ENCODE peak calls at places on chromosomes 6 and 20, in five cellular contexts. One of them, this sample, is unnamed.

GRCh38 chr6:17101422-17102257 is at the start of gene STMND1:
- DNase-seq in thyroid gland: peak
- DNase-seq in testis: peak
- DNase-seq in IMR-90: peak
- DNase-seq in HCT116: no peak
- DNase-seq in this sample: no peak

GRCh38 chr6:158039178-158039557 is 57.5 kb downstream of the SYNJ2 start:
- DNase-seq in IMR-90: peak
- DNase-seq in HCT116: no peak
- DNase-seq in testis: no peak
- DNase-seq in thyroid gland: no peak
- DNase-seq in this sample: peak

GRCh38 chr20:25090492-25091429 is 8.8 kb upstream of the VSX1 start:
- DNase-seq in thyroid gland: peak
- DNase-seq in testis: no peak
- DNase-seq in IMR-90: no peak
- DNase-seq in HCT116: no peak
- DNase-seq in this sample: no peak

GRCh38 chr20:42018979-42019378 is 400.8 kb upstream of the CHD6 start:
- DNase-seq in HCT116: no peak
- DNase-seq in testis: peak
- DNase-seq in IMR-90: no peak
- DNase-seq in thyroid gland: no peak
- DNase-seq in this sample: no peak

GRCh38 chr6:80769101-80769500 is 662.6 kb downstream of the BCKDHB start:
- DNase-seq in testis: no peak
- DNase-seq in thyroid gland: no peak
- DNase-seq in HCT116: no peak
- DNase-seq in IMR-90: peak
- DNase-seq in this sample: no peak

GRCh38 chr6:150201285-150201684 is 58.4 kb downstream of the PPP1R14C start:
- DNase-seq in HCT116: no peak
- DNase-seq in testis: no peak
- DNase-seq in thyroid gland: no peak
- DNase-seq in IMR-90: no peak
- DNase-seq in this sample: no peak

GRCh38 chr6:80522556-80522955 is 416.1 kb downstream of the BCKDHB start:
- DNase-seq in IMR-90: no peak
- DNase-seq in testis: no peak
- DNase-seq in thyroid gland: no peak
- DNase-seq in HCT116: no peak
- DNase-seq in this sample: no peak

GRCh38 chr6:31558631-31559500 is 11.5 kb downstream of the NFKBIL1 start:
- DNase-seq in testis: no peak
- DNase-seq in IMR-90: no peak
- DNase-seq in thyroid gland: no peak
- DNase-seq in HCT116: no peak
- DNase-seq in this sample: peak

GRCh38 chr6:29685718-29686326 is 4.9 kb upstream of the ZFP57 start:
- DNase-seq in thyroid gland: no peak
- DNase-seq in testis: no peak
- DNase-seq in IMR-90: no peak
- DNase-seq in HCT116: no peak
- DNase-seq in this sample: peak

GRCh38 chr20:44494681-44495080 is 19.0 kb downstream of the TTPAL start:
- DNase-seq in thyroid gland: no peak
- DNase-seq in HCT116: no peak
- DNase-seq in IMR-90: no peak
- DNase-seq in testis: no peak
- DNase-seq in this sample: no peak

GRCh38 chr6:137823826-137824501 is 43.1 kb upstream of the TNFAIP3 start:
- DNase-seq in IMR-90: peak
- DNase-seq in HCT116: no peak
- DNase-seq in testis: peak
- DNase-seq in thyroid gland: peak
- DNase-seq in this sample: peak

GRCh38 chr6:30463242-30463641 is 26.1 kb upstream of the HLA-E start:
- DNase-seq in IMR-90: no peak
- DNase-seq in HCT116: no peak
- DNase-seq in thyroid gland: no peak
- DNase-seq in testis: no peak
- DNase-seq in this sample: no peak

GRCh38 chr20:4813076-4813838 is 91.5 kb downstream of the PRND start:
- DNase-seq in IMR-90: no peak
- DNase-seq in thyroid gland: no peak
- DNase-seq in testis: peak
- DNase-seq in HCT116: no peak
- DNase-seq in this sample: no peak

GRCh38 chr6:111481836-111482235 is 1.2 kb downstream of the REV3L start:
- DNase-seq in HCT116: no peak
- DNase-seq in thyroid gland: no peak
- DNase-seq in testis: no peak
- DNase-seq in IMR-90: peak
- DNase-seq in this sample: no peak

GRCh38 chr20:63740070-63740500 is 509 bp downstream of the SLC2A4RG start:
- DNase-seq in IMR-90: peak
- DNase-seq in thyroid gland: peak
- DNase-seq in testis: no peak
- DNase-seq in HCT116: no peak
- DNase-seq in this sample: peak

GRCh38 chr20:63703471-63703975 is 4.3 kb downstream of the ARFRP1 start:
- DNase-seq in testis: no peak
- DNase-seq in thyroid gland: no peak
- DNase-seq in IMR-90: no peak
- DNase-seq in HCT116: no peak
- DNase-seq in this sample: no peak

GRCh38 chr6:147787407-147787806 is 278.9 kb downstream of the SAMD5 start:
- DNase-seq in IMR-90: no peak
- DNase-seq in testis: no peak
- DNase-seq in HCT116: no peak
- DNase-seq in thyroid gland: no peak
- DNase-seq in this sample: no peak

GRCh38 chr20:10771435-10772140 is 97.8 kb upstream of the JAG1 start:
- DNase-seq in thyroid gland: no peak
- DNase-seq in HCT116: no peak
- DNase-seq in IMR-90: peak
- DNase-seq in testis: no peak
- DNase-seq in this sample: no peak

GRCh38 chr6:127515794-127516675 is 3.1 kb downstream of the MTCL3 start:
- DNase-seq in thyroid gland: peak
- DNase-seq in HCT116: peak
- DNase-seq in IMR-90: peak
- DNase-seq in testis: peak
- DNase-seq in this sample: peak

GRCh38 chr6:105346052-105346451 is 56.8 kb downstream of the PREP start:
- DNase-seq in testis: no peak
- DNase-seq in thyroid gland: no peak
- DNase-seq in HCT116: no peak
- DNase-seq in IMR-90: peak
- DNase-seq in this sample: no peak

GRCh38 chr6:25138024-25138696 is 141.0 kb upstream of the CARMIL1 start:
- DNase-seq in thyroid gland: no peak
- DNase-seq in IMR-90: peak
- DNase-seq in testis: peak
- DNase-seq in HCT116: no peak
- DNase-seq in this sample: peak

GRCh38 chr6:134253681-134254080 is 64.2 kb downstream of the SGK1 start:
- DNase-seq in HCT116: no peak
- DNase-seq in thyroid gland: peak
- DNase-seq in IMR-90: peak
- DNase-seq in testis: peak
- DNase-seq in this sample: no peak

GRCh38 chr6:21634582-21634981 is 41.0 kb downstream of the SOX4 start:
- DNase-seq in thyroid gland: no peak
- DNase-seq in HCT116: no peak
- DNase-seq in testis: no peak
- DNase-seq in IMR-90: peak
- DNase-seq in this sample: no peak

GRCh38 chr6:143513410-143513809 is 1.9 kb upstream of the FUCA2 start:
- DNase-seq in HCT116: no peak
- DNase-seq in thyroid gland: peak
- DNase-seq in IMR-90: no peak
- DNase-seq in testis: peak
- DNase-seq in this sample: peak

GRCh38 chr6:131387706-131388455 is 185.1 kb upstream of the ARG1 start:
- DNase-seq in HCT116: no peak
- DNase-seq in testis: no peak
- DNase-seq in thyroid gland: no peak
- DNase-seq in IMR-90: no peak
- DNase-seq in this sample: no peak

GRCh38 chr20:48807586-48808381 is 20.0 kb downstream of the PREX1 start:
- DNase-seq in HCT116: no peak
- DNase-seq in thyroid gland: no peak
- DNase-seq in testis: peak
- DNase-seq in IMR-90: no peak
- DNase-seq in this sample: no peak

GRCh38 chr6:159097256-159097655 is 52.5 kb upstream of the TAGAP start:
- DNase-seq in testis: peak
- DNase-seq in IMR-90: no peak
- DNase-seq in thyroid gland: no peak
- DNase-seq in HCT116: no peak
- DNase-seq in this sample: no peak

GRCh38 chr6:156697224-156697623 is 80.0 kb upstream of the ARID1B start:
- DNase-seq in IMR-90: no peak
- DNase-seq in testis: no peak
- DNase-seq in HCT116: no peak
- DNase-seq in thyroid gland: no peak
- DNase-seq in this sample: no peak

GRCh38 chr20:58797371-58798050 is 53.2 kb downstream of the GNAS-AS1 start:
- DNase-seq in testis: no peak
- DNase-seq in HCT116: no peak
- DNase-seq in thyroid gland: no peak
- DNase-seq in IMR-90: no peak
- DNase-seq in this sample: no peak

GRCh38 chr20:53270792-53271375 is 298.7 kb downstream of the TSHZ2 start:
- DNase-seq in thyroid gland: no peak
- DNase-seq in HCT116: no peak
- DNase-seq in IMR-90: no peak
- DNase-seq in testis: no peak
- DNase-seq in this sample: no peak

GRCh38 chr20:53276143-53276542 is 304.0 kb downstream of the TSHZ2 start:
- DNase-seq in thyroid gland: peak
- DNase-seq in HCT116: no peak
- DNase-seq in testis: no peak
- DNase-seq in IMR-90: no peak
- DNase-seq in this sample: no peak

GRCh38 chr20:53274807-53275206 is 302.6 kb downstream of the TSHZ2 start:
- DNase-seq in testis: no peak
- DNase-seq in HCT116: no peak
- DNase-seq in thyroid gland: no peak
- DNase-seq in IMR-90: no peak
- DNase-seq in this sample: no peak

GRCh38 chr20:53278555-53278954 is 306.4 kb downstream of the TSHZ2 start:
- DNase-seq in IMR-90: no peak
- DNase-seq in testis: no peak
- DNase-seq in thyroid gland: no peak
- DNase-seq in HCT116: no peak
- DNase-seq in this sample: no peak

GRCh38 chr20:53274365-53274764 is 302.2 kb downstream of the TSHZ2 start:
- DNase-seq in testis: no peak
- DNase-seq in IMR-90: no peak
- DNase-seq in thyroid gland: no peak
- DNase-seq in HCT116: no peak
- DNase-seq in this sample: no peak
- TF ChIP-seq POLR2A in testis: no peak
- TF ChIP-seq POLR2A in IMR-90: no peak
- TF ChIP-seq POLR2A in thyroid gland: no peak
- TF ChIP-seq POLR2A in HCT116: no peak
- TF ChIP-seq POLR2A in this sample: no peak

GRCh38 chr20:50595433-50595895 is 85.3 kb downstream of the PTPN1 start:
- DNase-seq in HCT116: no peak
- DNase-seq in testis: no peak
- DNase-seq in thyroid gland: no peak
- DNase-seq in IMR-90: no peak
- DNase-seq in this sample: no peak
- TF ChIP-seq POLR2A in HCT116: no peak
- TF ChIP-seq POLR2A in testis: no peak
- TF ChIP-seq POLR2A in thyroid gland: no peak
- TF ChIP-seq POLR2A in IMR-90: no peak
- TF ChIP-seq POLR2A in this sample: no peak

DNA sequence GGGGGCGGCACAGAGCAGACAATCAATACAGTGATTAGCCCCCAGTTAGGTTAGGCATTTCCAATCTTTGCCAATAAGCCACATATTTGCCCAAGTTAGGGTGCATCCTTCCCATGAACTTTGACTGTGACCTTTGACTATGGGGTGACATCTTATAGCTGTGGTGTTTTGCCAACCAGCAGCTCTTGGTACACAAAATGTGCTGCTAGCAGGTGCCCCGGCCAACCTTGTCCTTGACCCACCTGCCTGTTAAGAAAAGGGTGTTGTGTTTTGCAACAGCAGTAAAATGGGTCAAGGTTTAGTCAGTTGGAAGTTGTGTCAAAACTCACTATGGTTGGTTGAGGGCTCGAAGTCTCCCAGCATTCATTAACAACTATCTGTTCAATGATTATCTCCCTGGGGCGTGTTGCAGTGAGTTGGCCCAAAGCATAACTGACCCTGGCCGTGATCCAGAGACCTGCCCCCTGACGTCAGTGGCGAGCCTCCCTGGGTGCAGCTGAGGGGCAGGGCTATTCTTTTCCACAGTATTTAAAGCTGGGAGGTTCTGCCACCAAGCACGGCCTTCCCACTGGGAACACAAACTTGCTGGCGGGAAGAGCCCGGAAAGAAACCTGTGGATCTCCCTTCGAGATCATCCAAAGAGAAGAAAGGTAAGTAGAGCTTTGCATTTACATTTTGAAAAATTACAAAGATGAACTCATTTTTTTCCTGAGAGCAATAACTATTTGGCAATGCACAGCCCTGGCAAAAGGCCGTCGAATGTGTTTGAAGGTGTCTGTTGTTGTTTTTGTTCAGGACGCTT is at the start of gene PCK1:
- DNase-seq in testis: peak
- DNase-seq in thyroid gland: peak
- DNase-seq in IMR-90: peak
- DNase-seq in HCT116: no peak
- DNase-seq in this sample: peak
- TF ChIP-seq POLR2A in testis: no peak
- TF ChIP-seq POLR2A in thyroid gland: no peak
- TF ChIP-seq POLR2A in IMR-90: no peak
- TF ChIP-seq POLR2A in HCT116: no peak
- TF ChIP-seq POLR2A in this sample: peak

GRCh38 chr20:57346477-57346876 is 4.6 kb upstream of the RAE1 start:
- DNase-seq in testis: peak
- DNase-seq in HCT116: peak
- DNase-seq in thyroid gland: peak
- DNase-seq in IMR-90: peak
- DNase-seq in this sample: peak

GRCh38 chr20:57350086-57350710 is 857 bp upstream of the RAE1 start:
- DNase-seq in thyroid gland: no peak
- DNase-seq in HCT116: no peak
- DNase-seq in testis: no peak
- DNase-seq in IMR-90: peak
- DNase-seq in this sample: no peak

GRCh38 chr20:57347393-57347792 is 3.7 kb upstream of the RAE1 start:
- DNase-seq in testis: no peak
- DNase-seq in thyroid gland: no peak
- DNase-seq in IMR-90: no peak
- DNase-seq in HCT116: no peak
- DNase-seq in this sample: no peak

GRCh38 chr20:57352305-57352704 is 1.2 kb downstream of the RAE1 start:
- DNase-seq in thyroid gland: no peak
- DNase-seq in IMR-90: no peak
- DNase-seq in testis: no peak
- DNase-seq in HCT116: no peak
- DNase-seq in this sample: no peak

GRCh38 chr20:57351042-57351783 is at the start of gene RAE1:
- DNase-seq in HCT116: peak
- DNase-seq in IMR-90: peak
- DNase-seq in thyroid gland: peak
- DNase-seq in testis: peak
- DNase-seq in this sample: peak
- TF ChIP-seq POLR2A in HCT116: peak
- TF ChIP-seq POLR2A in IMR-90: peak
- TF ChIP-seq POLR2A in thyroid gland: no peak
- TF ChIP-seq POLR2A in testis: no peak
- TF ChIP-seq POLR2A in this sample: peak

This sample was measured in erythroblast.